ENCODE peak calls at places on chromosomes 12 and 14, in six cellular contexts. N is suprapubic skin; Q is left cardiac atrium; I is astrocyte of the spinal cord; Z is activated CD4-positive, CD25-positive, alpha-beta regulatory T cell; X is GM03348. S is an unnamed sample.

GRCh38 chr14:85487215-85487614 is 42.7 kb upstream of the FLRT2 start:
- DNase-seq in N (no peak), Q (no peak), I (peak), Z (no peak), X (peak), S (no peak)

GRCh38 chr12:15526033-15526432 is 203.7 kb downstream of the PTPRO start:
- DNase-seq in N (no peak), Q (no peak), I (no peak), Z (no peak), X (no peak), S (no peak)

GRCh38 chr14:99038401-99038800 is 233.6 kb downstream of the BCL11B start:
- DNase-seq in N (no peak), Q (no peak), I (peak), Z (no peak), X (peak), S (no peak)

GRCh38 chr12:131309700-131310099 is 356.0 kb downstream of the ADGRD1 start:
- DNase-seq in N (no peak), Q (no peak), I (no peak), Z (no peak), X (no peak), S (no peak)

GRCh38 chr12:27003421-27004311 is 10.5 kb downstream of the TM7SF3 start:
- DNase-seq in N (no peak), Q (no peak), I (no peak), Z (no peak), X (no peak), S (no peak)

GRCh38 chr12:51118706-51119105 is 35.3 kb upstream of the CSRNP2 start:
- DNase-seq in N (no peak), Q (no peak), I (peak), Z (no peak), X (peak), S (no peak)

GRCh38 chr12:20262131-20262530 is 106.2 kb upstream of the PDE3A start:
- DNase-seq in N (no peak), Q (no peak), I (no peak), Z (no peak), X (no peak), S (no peak)

GRCh38 chr14:76784881-76785280 is 23.6 kb downstream of the VASH1 start:
- DNase-seq in N (no peak), Q (peak), I (peak), Z (no peak), X (peak), S (peak)

GRCh38 chr14:61662437-61663311 is 32.6 kb upstream of the HIF1A start:
- DNase-seq in N (no peak), Q (no peak), I (peak), Z (peak), X (peak), S (no peak)

GRCh38 chr14:84237881-84238280 is 1292.1 kb upstream of the FLRT2 start:
- DNase-seq in N (no peak), Q (no peak), I (no peak), Z (no peak), X (no peak), S (no peak)

GRCh38 chr14:59428581-59429012 is 36.6 kb downstream of the GPR135 start:
- DNase-seq in N (no peak), Q (no peak), I (peak), Z (no peak), X (peak), S (no peak)

GRCh38 chr12:92030618-92031017 is 115.0 kb downstream of the BTG1 start:
- DNase-seq in N (no peak), Q (peak), I (peak), Z (peak), X (no peak), S (peak)

GRCh38 chr12:58727526-58727925 is 192.8 kb downstream of the LRIG3 start:
- DNase-seq in N (no peak), Q (no peak), I (no peak), Z (no peak), X (no peak), S (no peak)

GRCh38 chr12:48934312-48934706 is 9.0 kb upstream of the FKBP11 start:
- DNase-seq in N (no peak), Q (no peak), I (no peak), Z (no peak), X (no peak), S (no peak)

GRCh38 chr12:44876554-44877275 is 600 bp upstream of the NELL2 start:
- DNase-seq in N (no peak), Q (peak), I (peak), Z (no peak), X (peak), S (peak)

GRCh38 chr12:111446631-111447570 is 41.2 kb downstream of the SH2B3 start:
- DNase-seq in N (no peak), Q (no peak), I (no peak), Z (no peak), X (no peak), S (no peak)

GRCh38 chr12:8906781-8907180 is 7.5 kb upstream of the PHC1 start:
- DNase-seq in N (no peak), Q (no peak), I (no peak), Z (no peak), X (no peak), S (no peak)

GRCh38 chr14:55306938-55307589 is 35.8 kb downstream of the FBXO34 start:
- DNase-seq in N (no peak), Q (no peak), I (no peak), Z (no peak), X (no peak), S (no peak)

GRCh38 chr12:111780615-111781014 is 13.9 kb downstream of the ALDH2 start:
- DNase-seq in N (no peak), Q (no peak), I (no peak), Z (no peak), X (no peak), S (no peak)

GRCh38 chr12:50394469-50395029 is 1.9 kb downstream of the FAM186A start:
- DNase-seq in N (no peak), Q (no peak), I (no peak), Z (no peak), X (no peak), S (no peak)

GRCh38 chr14:88249266-88249665 is 73.8 kb downstream of the KCNK10 start:
- DNase-seq in N (no peak), Q (no peak), I (no peak), Z (no peak), X (no peak), S (no peak)

GRCh38 chr12:48351022-48351708 is 446 bp upstream of the ZNF641 start:
- DNase-seq in N (peak), Q (peak), I (peak), Z (no peak), X (no peak), S (no peak)

GRCh38 chr12:131057211-131057721 is 103.6 kb downstream of the ADGRD1 start:
- DNase-seq in N (no peak), Q (no peak), I (no peak), Z (no peak), X (no peak), S (no peak)